ENCODE peak calls at places on chromosomes 5 and 9, in eight cellular contexts. One of them, this sample, is unnamed.

GRCh38 chr5:94711785-94712184 is 93.3 kb downstream of the SLF1 start:
- DNase-seq in lower leg skin: no peak
- DNase-seq in ovary: no peak
- DNase-seq in A549: no peak
- DNase-seq in pancreas: no peak
- DNase-seq in psoas muscle: no peak
- DNase-seq in AG09309: no peak
- DNase-seq in GM12865: no peak
- DNase-seq in this sample: no peak

GRCh38 chr9:37001461-37001860 is 32.6 kb downstream of the PAX5 start:
- DNase-seq in lower leg skin: no peak
- DNase-seq in ovary: no peak
- DNase-seq in A549: no peak
- DNase-seq in pancreas: no peak
- DNase-seq in psoas muscle: no peak
- DNase-seq in AG09309: no peak
- DNase-seq in GM12865: peak; percentile 79
- DNase-seq in this sample: no peak

GRCh38 chr9:4344946-4345345 is 45.1 kb upstream of the GLIS3 start:
- DNase-seq in lower leg skin: no peak
- DNase-seq in ovary: no peak
- DNase-seq in A549: no peak
- DNase-seq in pancreas: no peak
- DNase-seq in psoas muscle: no peak
- DNase-seq in AG09309: no peak
- DNase-seq in GM12865: no peak
- DNase-seq in this sample: no peak

GRCh38 chr5:74201334-74202081 is 439.0 kb downstream of the ENC1 start:
- DNase-seq in lower leg skin: no peak
- DNase-seq in ovary: no peak
- DNase-seq in A549: no peak
- DNase-seq in pancreas: peak; percentile 74
- DNase-seq in psoas muscle: peak; percentile 74
- DNase-seq in AG09309: no peak
- DNase-seq in GM12865: peak; percentile 52
- DNase-seq in this sample: no peak

GRCh38 chr5:146751054-146751453 is 127.5 kb downstream of the PPP2R2B start:
- DNase-seq in lower leg skin: no peak
- DNase-seq in ovary: no peak
- DNase-seq in A549: no peak
- DNase-seq in pancreas: no peak
- DNase-seq in psoas muscle: no peak
- DNase-seq in AG09309: no peak
- DNase-seq in GM12865: no peak
- DNase-seq in this sample: no peak

GRCh38 chr5:172425402-172425801 is 28.9 kb downstream of the SH3PXD2B start:
- DNase-seq in lower leg skin: no peak
- DNase-seq in ovary: no peak
- DNase-seq in A549: no peak
- DNase-seq in pancreas: no peak
- DNase-seq in psoas muscle: no peak
- DNase-seq in AG09309: no peak
- DNase-seq in GM12865: no peak
- DNase-seq in this sample: no peak

GRCh38 chr9:103941104-103941503 is 153.0 kb upstream of the SMC2 start:
- DNase-seq in lower leg skin: no peak
- DNase-seq in ovary: no peak
- DNase-seq in A549: no peak
- DNase-seq in pancreas: no peak
- DNase-seq in psoas muscle: no peak
- DNase-seq in AG09309: no peak
- DNase-seq in GM12865: no peak
- DNase-seq in this sample: no peak

GRCh38 chr9:114743446-114743845 is 61.5 kb upstream of the TEX48 start:
- DNase-seq in lower leg skin: no peak
- DNase-seq in ovary: no peak
- DNase-seq in A549: no peak
- DNase-seq in pancreas: no peak
- DNase-seq in psoas muscle: no peak
- DNase-seq in AG09309: no peak
- DNase-seq in GM12865: no peak
- DNase-seq in this sample: no peak

GRCh38 chr9:7300484-7300883 is 499.1 kb downstream of the DMAC1 start:
- DNase-seq in lower leg skin: no peak
- DNase-seq in ovary: no peak
- DNase-seq in A549: no peak
- DNase-seq in pancreas: no peak
- DNase-seq in psoas muscle: no peak
- DNase-seq in AG09309: no peak
- DNase-seq in GM12865: peak; percentile 42
- DNase-seq in this sample: no peak

GRCh38 chr9:2015581-2016410 is 649 bp downstream of the SMARCA2 start:
- DNase-seq in lower leg skin: peak; percentile 57
- DNase-seq in ovary: peak; percentile 61
- DNase-seq in A549: peak; percentile 30
- DNase-seq in pancreas: peak; percentile 60
- DNase-seq in psoas muscle: peak; percentile 81
- DNase-seq in AG09309: no peak
- DNase-seq in GM12865: peak; percentile 45
- DNase-seq in this sample: peak; percentile 86

GRCh38 chr9:115591584-115591984 is 473.6 kb upstream of the TNC start:
- DNase-seq in lower leg skin: peak; percentile 76
- DNase-seq in ovary: peak; percentile 10
- DNase-seq in A549: peak; percentile 83
- DNase-seq in pancreas: no peak
- DNase-seq in psoas muscle: peak; percentile 71
- DNase-seq in AG09309: peak; percentile 100
- DNase-seq in GM12865: peak; percentile 35
- DNase-seq in this sample: no peak

GRCh38 chr9:137306546-137307254 is 4.6 kb upstream of the NRARP start:
- DNase-seq in lower leg skin: no peak
- DNase-seq in ovary: no peak
- DNase-seq in A549: no peak
- DNase-seq in pancreas: peak; percentile 64
- DNase-seq in psoas muscle: peak; percentile 52
- DNase-seq in AG09309: no peak
- DNase-seq in GM12865: no peak
- DNase-seq in this sample: peak; percentile 44

GRCh38 chr9:100104314-100104713 is 5.3 kb downstream of the INVS start:
- DNase-seq in lower leg skin: no peak
- DNase-seq in ovary: no peak
- DNase-seq in A549: no peak
- DNase-seq in pancreas: no peak
- DNase-seq in psoas muscle: no peak
- DNase-seq in AG09309: no peak
- DNase-seq in GM12865: no peak
- DNase-seq in this sample: no peak

GRCh38 chr9:37408933-37409710 is 13.4 kb upstream of the GRHPR start:
- DNase-seq in lower leg skin: no peak
- DNase-seq in ovary: no peak
- DNase-seq in A549: no peak
- DNase-seq in pancreas: no peak
- DNase-seq in psoas muscle: no peak
- DNase-seq in AG09309: no peak
- DNase-seq in GM12865: peak; percentile 100
- DNase-seq in this sample: no peak

GRCh38 chr5:178336889-178337785 is 104.5 kb upstream of the PHYKPL start:
- DNase-seq in lower leg skin: no peak
- DNase-seq in ovary: no peak
- DNase-seq in A549: no peak
- DNase-seq in pancreas: no peak
- DNase-seq in psoas muscle: peak; percentile 52
- DNase-seq in AG09309: no peak
- DNase-seq in GM12865: no peak
- DNase-seq in this sample: peak; percentile 41

GRCh38 chr5:151068571-151069197 is 12.2 kb downstream of the TNIP1 start:
- DNase-seq in lower leg skin: no peak
- DNase-seq in ovary: peak; percentile 45
- DNase-seq in A549: no peak
- DNase-seq in pancreas: no peak
- DNase-seq in psoas muscle: peak; percentile 67
- DNase-seq in AG09309: no peak
- DNase-seq in GM12865: peak; percentile 74
- DNase-seq in this sample: no peak

GRCh38 chr5:94396687-94397086 is 221.7 kb downstream of the KIAA0825 start:
- DNase-seq in lower leg skin: no peak
- DNase-seq in ovary: no peak
- DNase-seq in A549: no peak
- DNase-seq in pancreas: no peak
- DNase-seq in psoas muscle: no peak
- DNase-seq in AG09309: no peak
- DNase-seq in GM12865: no peak
- DNase-seq in this sample: no peak

DNA sequence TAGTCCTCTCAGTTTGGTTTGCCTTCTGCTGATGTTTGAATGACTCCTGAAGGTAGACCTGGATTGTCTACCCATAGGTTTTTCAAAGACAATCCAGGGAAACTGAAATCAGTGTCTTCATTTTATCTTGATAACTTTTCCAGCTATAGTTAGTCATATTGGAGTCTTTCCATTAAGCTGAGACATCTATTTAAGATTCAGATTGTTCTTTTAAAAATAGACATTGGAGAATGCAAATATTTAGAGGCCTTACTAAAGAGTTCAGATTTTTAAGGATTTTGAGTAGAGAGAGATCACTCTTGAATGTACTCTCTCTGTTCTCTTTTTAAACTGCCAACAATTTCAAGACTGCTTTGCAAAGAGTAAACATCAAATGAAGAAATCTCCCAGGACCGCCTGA is 69.0 kb downstream of the GDNF start:
- DNase-seq in lower leg skin: no peak
- DNase-seq in ovary: no peak
- DNase-seq in A549: no peak
- DNase-seq in pancreas: no peak
- DNase-seq in psoas muscle: no peak
- DNase-seq in AG09309: no peak
- DNase-seq in GM12865: no peak
- DNase-seq in this sample: no peak
- H3K4me3 ChIP-seq in lower leg skin: no peak overlapping the region
- H3K4me3 ChIP-seq in ovary: no peak overlapping the region
- H3K4me3 ChIP-seq in A549: no peak overlapping the region
- H3K4me3 ChIP-seq in pancreas: no peak overlapping the region
- H3K4me3 ChIP-seq in psoas muscle: no peak overlapping the region
- H3K4me3 ChIP-seq in AG09309: no peak overlapping the region
- H3K4me3 ChIP-seq in GM12865: no peak overlapping the region
- H3K4me3 ChIP-seq in this sample: no peak overlapping the region

GRCh38 chr9:134485653-134486052 is 155.9 kb upstream of the COL5A1 start:
- DNase-seq in lower leg skin: no peak
- DNase-seq in ovary: no peak
- DNase-seq in A549: no peak
- DNase-seq in pancreas: no peak
- DNase-seq in psoas muscle: no peak
- DNase-seq in AG09309: no peak
- DNase-seq in GM12865: no peak
- DNase-seq in this sample: peak; percentile 23

GRCh38 chr9:134488251-134488900 is 153.2 kb upstream of the COL5A1 start:
- DNase-seq in lower leg skin: no peak
- DNase-seq in ovary: no peak
- DNase-seq in A549: no peak
- DNase-seq in pancreas: no peak
- DNase-seq in psoas muscle: no peak
- DNase-seq in AG09309: no peak
- DNase-seq in GM12865: no peak
- DNase-seq in this sample: peak; percentile 88

GRCh38 chr9:134484479-134484878 is 157.1 kb upstream of the COL5A1 start:
- DNase-seq in lower leg skin: no peak
- DNase-seq in ovary: no peak
- DNase-seq in A549: no peak
- DNase-seq in pancreas: no peak
- DNase-seq in psoas muscle: peak; percentile 27
- DNase-seq in AG09309: no peak
- DNase-seq in GM12865: no peak
- DNase-seq in this sample: peak; percentile 45

GRCh38 chr9:134487066-134487710 is 154.4 kb upstream of the COL5A1 start:
- DNase-seq in lower leg skin: no peak
- DNase-seq in ovary: no peak
- DNase-seq in A549: no peak
- DNase-seq in pancreas: no peak
- DNase-seq in psoas muscle: no peak
- DNase-seq in AG09309: no peak
- DNase-seq in GM12865: no peak
- DNase-seq in this sample: peak; percentile 32

DNA sequence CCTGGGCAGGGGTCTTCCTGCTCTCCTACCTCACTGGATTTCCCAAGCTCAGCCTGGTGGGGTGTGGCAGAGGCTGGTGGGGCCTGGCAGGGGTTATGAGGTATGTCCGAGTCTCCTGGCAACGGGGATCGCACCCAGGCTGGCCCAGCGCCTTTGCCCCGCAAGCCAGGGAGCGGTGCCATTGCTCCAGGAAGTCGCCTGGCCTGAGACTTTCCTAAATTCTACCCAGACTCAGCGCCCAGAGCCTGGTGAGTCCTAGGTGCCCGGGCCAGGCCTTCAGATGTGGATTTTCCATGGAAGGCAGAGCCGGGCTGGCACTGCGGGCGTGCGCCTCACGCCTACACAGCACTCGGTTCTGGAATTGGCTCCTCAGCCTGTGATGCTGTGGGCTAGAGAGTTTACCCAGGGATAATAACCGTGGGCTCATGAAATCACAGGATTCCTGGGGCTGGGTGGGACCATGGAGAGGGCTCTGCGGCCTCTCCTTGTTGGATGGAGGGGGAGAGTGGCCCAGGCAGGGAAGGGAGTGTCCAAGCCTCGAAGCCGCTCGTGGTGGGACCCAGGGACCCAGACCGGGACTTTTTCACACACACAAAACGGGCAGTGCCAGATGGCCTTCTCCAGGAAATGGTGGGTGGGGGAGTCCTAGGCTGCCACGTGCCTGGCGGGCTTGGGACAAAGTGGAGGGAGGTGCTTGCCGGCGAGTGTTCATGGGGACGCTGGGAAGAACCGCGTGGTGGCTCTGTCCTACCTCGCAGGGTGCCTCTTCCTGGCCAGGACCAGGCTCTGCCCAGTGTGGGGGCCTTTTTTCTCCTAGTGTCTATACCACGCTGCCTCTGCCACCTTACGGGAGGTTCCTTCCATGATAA is 155.2 kb upstream of the COL5A1 start:
- DNase-seq in lower leg skin: no peak
- DNase-seq in ovary: no peak
- DNase-seq in A549: no peak
- DNase-seq in pancreas: no peak
- DNase-seq in psoas muscle: peak; percentile 27
- DNase-seq in AG09309: no peak
- DNase-seq in GM12865: no peak
- DNase-seq in this sample: peak; percentile 49
- H3K4me3 ChIP-seq in lower leg skin: no peak overlapping the region
- H3K4me3 ChIP-seq in ovary: no peak overlapping the region
- H3K4me3 ChIP-seq in A549: no peak overlapping the region
- H3K4me3 ChIP-seq in pancreas: no peak overlapping the region
- H3K4me3 ChIP-seq in psoas muscle: no peak overlapping the region
- H3K4me3 ChIP-seq in AG09309: no peak overlapping the region
- H3K4me3 ChIP-seq in GM12865: no peak overlapping the region
- H3K4me3 ChIP-seq in this sample: no peak overlapping the region

GRCh38 chr9:88077071-88077617 is 61.1 kb downstream of the SPATA31C2 start:
- DNase-seq in lower leg skin: no peak
- DNase-seq in ovary: no peak
- DNase-seq in A549: no peak
- DNase-seq in pancreas: no peak
- DNase-seq in psoas muscle: no peak
- DNase-seq in AG09309: no peak
- DNase-seq in GM12865: no peak
- DNase-seq in this sample: no peak
- H3K4me3 ChIP-seq in lower leg skin: no peak overlapping the region
- H3K4me3 ChIP-seq in ovary: peak overlapping the region; percentile 50
- H3K4me3 ChIP-seq in A549: peak overlapping the region; percentile 43
- H3K4me3 ChIP-seq in pancreas: peak overlapping the region; percentile 69
- H3K4me3 ChIP-seq in psoas muscle: peak overlapping the region; percentile 65
- H3K4me3 ChIP-seq in AG09309: peak overlapping the region; percentile 54
- H3K4me3 ChIP-seq in GM12865: no peak overlapping the region
- H3K4me3 ChIP-seq in this sample: no peak overlapping the region

GRCh38 chr5:173885054-173885443 is 3.1 kb upstream of the CPEB4 start:
- DNase-seq in lower leg skin: no peak
- DNase-seq in ovary: no peak
- DNase-seq in A549: no peak
- DNase-seq in pancreas: no peak
- DNase-seq in psoas muscle: no peak
- DNase-seq in AG09309: no peak
- DNase-seq in GM12865: no peak
- DNase-seq in this sample: no peak
- H3K4me3 ChIP-seq in lower leg skin: no peak overlapping the region
- H3K4me3 ChIP-seq in ovary: no peak overlapping the region
- H3K4me3 ChIP-seq in A549: no peak overlapping the region
- H3K4me3 ChIP-seq in pancreas: no peak overlapping the region
- H3K4me3 ChIP-seq in psoas muscle: no peak overlapping the region
- H3K4me3 ChIP-seq in AG09309: no peak overlapping the region
- H3K4me3 ChIP-seq in GM12865: no peak overlapping the region
- H3K4me3 ChIP-seq in this sample: no peak overlapping the region

This sample was measured in aorta.